ENCODE peak calls at places on chromosomes 11 and 22, in seven cellular contexts. T is neuronal stem cell, E is IMR-90, I is H9, B is mesenchymal stem cell, P is trophoblast cell, X is mesendoderm. O is an unnamed sample.

GRCh38 chr11:34825670-34826383 is 90.4 kb downstream of the APIP start:
- DNase-seq in I (no peak), P (no peak), B (no peak), E (no peak), X (no peak), T (no peak), O (no peak)

GRCh38 chr11:116353517-116353916 is 419.3 kb downstream of the BUD13 start:
- DNase-seq in T (no peak), I (no peak), X (no peak), P (no peak), E (no peak), B (no peak), O (no peak)

GRCh38 chr11:66015936-66016792 is 4.4 kb downstream of the CST6 start:
- DNase-seq in X (no peak), I (no peak), E (no peak), P (peak; percentile 63), T (no peak), B (no peak), O (no peak)

GRCh38 chr22:29477919-29478318 is 2.1 kb upstream of the NEFH start:
- DNase-seq in E (no peak), P (no peak), X (peak; percentile 31), I (no peak), T (no peak), B (no peak), O (no peak)

GRCh38 chr22:37848587-37849088 is 581 bp upstream of the EIF3L start:
- DNase-seq in E (peak; percentile 16), B (peak; percentile 39), I (no peak), X (peak; percentile 47), P (peak; percentile 42), T (no peak), O (no peak)

GRCh38 chr11:77180346-77180745 is 52.3 kb downstream of the MYO7A start:
- DNase-seq in X (no peak), I (no peak), E (no peak), P (no peak), T (no peak), B (no peak), O (no peak)

GRCh38 chr22:45290410-45290936 is 5.7 kb downstream of the UPK3A start:
- DNase-seq in I (peak; percentile 63), E (peak; percentile 83), X (peak; percentile 65), B (peak; percentile 83), T (no peak), P (peak; percentile 27), O (no peak)

GRCh38 chr11:5968394-5968793 is at the start of gene OR56A5:
- DNase-seq in E (no peak), B (no peak), I (no peak), T (no peak), P (no peak), X (no peak), O (no peak)

GRCh38 chr11:106507645-106508306 is 430.3 kb downstream of the AASDHPPT start:
- DNase-seq in B (no peak), I (no peak), P (no peak), X (no peak), E (no peak), T (no peak), O (no peak)

GRCh38 chr11:77672276-77672675 is 34.7 kb upstream of the CLNS1A start:
- DNase-seq in I (no peak), X (no peak), T (no peak), E (peak; percentile 99), B (peak; percentile 60), P (peak; percentile 21), O (no peak)

GRCh38 chr11:44575288-44575672 is 9.8 kb downstream of the CD82 start:
- DNase-seq in X (no peak), E (peak; percentile 90), B (peak; percentile 90), I (no peak), T (no peak), P (no peak), O (no peak)

GRCh38 chr22:44211946-44212930 is 31.5 kb downstream of the PARVG start:
- DNase-seq in I (no peak), T (no peak), B (no peak), P (no peak), E (peak; percentile 11), X (no peak), O (no peak)

GRCh38 chr11:43984519-43985385 is 42.3 kb downstream of the C11orf96 start:
- DNase-seq in I (no peak), X (peak; percentile 48), B (no peak), P (no peak), E (no peak), T (no peak), O (no peak)

GRCh38 chr22:26546282-26546681 is 34.0 kb upstream of the TFIP11 start:
- DNase-seq in I (no peak), E (no peak), T (no peak), B (no peak), P (no peak), X (no peak), O (no peak)

GRCh38 chr11:64049509-64049908 is 13.8 kb downstream of the FLRT1 start:
- DNase-seq in E (no peak), I (no peak), T (no peak), B (no peak), P (no peak), X (no peak), O (no peak)

GRCh38 chr22:36387664-36387913 is 178 bp downstream of the MYH9 start:
- DNase-seq in E (no peak), T (no peak), I (no peak), B (no peak), X (no peak), P (no peak), O (no peak)

GRCh38 chr22:36385491-36386350 is 2.0 kb downstream of the MYH9 start:
- DNase-seq in X (peak; percentile 83), B (peak; percentile 70), E (no peak), P (peak; percentile 73), I (no peak), T (no peak), O (no peak)

GRCh38 chr22:36386900-36387663 is 685 bp downstream of the MYH9 start:
- DNase-seq in X (no peak), I (no peak), E (no peak), B (no peak), P (no peak), T (no peak), O (no peak)

GRCh38 chr22:36384766-36385400 is 2.9 kb downstream of the MYH9 start:
- DNase-seq in E (no peak), B (peak; percentile 74), I (no peak), P (no peak), T (no peak), X (peak; percentile 73), O (no peak)

DNA sequence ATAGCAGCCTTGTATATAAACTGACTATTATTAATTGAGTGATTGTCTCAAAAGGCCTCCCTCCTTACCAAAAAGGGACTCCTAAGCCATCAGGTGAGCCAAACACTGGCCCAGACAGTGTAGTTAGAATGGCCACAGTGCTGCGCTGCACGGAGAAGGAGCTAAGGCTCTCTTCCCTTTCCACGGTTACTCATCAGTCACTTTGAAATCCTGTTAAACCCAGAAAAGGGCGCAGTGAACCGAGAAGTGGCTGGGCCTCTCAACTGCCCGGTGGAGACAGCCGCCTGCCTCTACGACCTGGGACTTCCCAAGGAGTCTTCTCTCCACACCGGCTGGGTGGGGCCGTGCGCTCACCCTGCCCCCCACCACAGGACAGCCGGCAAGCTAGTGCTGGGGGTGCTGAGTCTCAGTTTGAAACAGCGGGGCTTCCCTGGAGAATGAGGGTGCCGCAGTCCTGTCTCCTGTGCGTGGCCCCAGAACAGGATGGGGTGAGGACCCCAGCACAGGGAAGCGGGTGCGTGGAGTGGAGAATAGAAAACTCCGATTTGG is 1.3 kb downstream of the MYH9 start:
- DNase-seq in P (peak; percentile 60), X (no peak), B (peak; percentile 55), T (no peak), E (no peak), I (no peak), O (no peak)
- H2BK120ac ChIP-seq in P (peak overlapping the region; percentile 75), X (no peak overlapping the region), B (peak overlapping the region; percentile 98), T (peak overlapping the region; percentile 93), E (peak overlapping the region; percentile 82), I (no peak overlapping the region), O (no peak overlapping the region)

GRCh38 chr11:1414650-1415049 is 24.9 kb downstream of the BRSK2 start:
- DNase-seq in T (no peak), E (no peak), I (no peak), X (no peak), P (no peak), B (no peak), O (no peak)
- H2BK120ac ChIP-seq in T (no peak overlapping the region), E (no peak overlapping the region), I (no peak overlapping the region), X (no peak overlapping the region), P (no peak overlapping the region), B (no peak overlapping the region), O (no peak overlapping the region)

GRCh38 chr11:46672381-46672839 is 28.0 kb downstream of the ARHGAP1 start:
- DNase-seq in X (no peak), T (no peak), I (no peak), P (no peak), E (no peak), B (no peak), O (no peak)
- H2BK120ac ChIP-seq in X (no peak overlapping the region), T (no peak overlapping the region), I (no peak overlapping the region), P (no peak overlapping the region), E (no peak overlapping the region), B (no peak overlapping the region), O (no peak overlapping the region)

GRCh38 chr11:95641506-95641905 is 148.1 kb downstream of the FAM76B start:
- DNase-seq in T (no peak), P (no peak), E (no peak), I (no peak), B (no peak), X (no peak), O (no peak)
- H2BK120ac ChIP-seq in T (no peak overlapping the region), P (no peak overlapping the region), E (no peak overlapping the region), I (no peak overlapping the region), B (no peak overlapping the region), X (no peak overlapping the region), O (no peak overlapping the region)

DNA sequence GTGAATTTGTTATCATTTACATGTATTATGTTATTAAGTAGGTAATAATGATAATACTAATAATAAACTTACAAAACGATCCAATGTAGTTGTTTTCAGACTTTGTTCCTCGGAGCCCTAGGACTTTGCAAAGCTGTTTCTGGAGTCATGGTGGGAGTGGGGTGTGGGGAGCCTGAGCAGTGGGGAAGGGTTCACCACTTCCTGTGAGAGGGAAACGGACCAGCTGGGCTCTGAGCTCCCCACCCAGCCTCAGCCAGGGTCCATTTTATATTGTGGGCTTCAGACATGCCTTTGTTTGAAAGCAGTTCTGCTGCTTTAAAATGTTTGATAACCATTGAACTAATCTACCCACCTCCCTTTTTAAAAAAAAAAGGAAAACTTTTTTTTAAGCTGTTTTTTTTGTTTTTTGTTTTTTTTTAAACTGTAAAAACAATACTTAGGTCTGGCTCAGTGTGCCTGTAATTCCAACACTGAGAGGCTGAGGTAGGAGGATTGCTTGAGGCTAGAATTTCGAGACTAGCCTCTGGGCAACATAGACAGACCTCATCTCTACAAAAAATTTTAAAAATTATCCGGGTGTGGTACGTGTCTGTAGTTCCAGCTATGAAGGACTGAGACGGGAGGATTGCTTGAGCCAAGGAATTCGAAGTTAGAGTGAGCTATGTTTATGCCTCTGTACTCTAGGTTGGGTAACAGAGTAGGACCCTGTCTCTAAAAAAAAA is 7.0 kb downstream of the SERPING1 start:
- DNase-seq in T (no peak), P (peak; percentile 90), E (no peak), I (no peak), B (no peak), X (peak; percentile 15), O (no peak)
- H2BK120ac ChIP-seq in T (no peak overlapping the region), P (peak overlapping the region; percentile 90), E (no peak overlapping the region), I (no peak overlapping the region), B (no peak overlapping the region), X (no peak overlapping the region), O (no peak overlapping the region)

O was measured in H1.